ENCODE peak calls at places on chromosome 20, in eight cellular contexts. C, M, Q, H, I, R, B and E are unnamed samples.

GRCh38 chr20:59016795-59017492 is 2.3 kb upstream of the TUBB1 start:
- DNase-seq in I (no peak), R (no peak), B (no peak), M (no peak), H (no peak), C (no peak), Q (no peak), E (no peak)

GRCh38 chr20:57089701-57090144 is 176.7 kb downstream of the BMP7 start:
- DNase-seq in H (peak; percentile 5), C (peak; percentile 57), M (peak; percentile 96), B (peak; percentile 65), I (peak; percentile 63), R (peak; percentile 88), Q (no peak), E (peak; percentile 71)

GRCh38 chr20:61400499-61400898 is 148.4 kb downstream of the CDH4 start:
- DNase-seq in M (no peak), R (no peak), B (no peak), H (no peak), Q (no peak), C (no peak), I (no peak), E (no peak)

GRCh38 chr20:17708675-17709360 is 9.1 kb downstream of the BANF2 start:
- DNase-seq in Q (no peak), R (no peak), C (no peak), H (peak; percentile 30), I (no peak), B (no peak), M (no peak), E (no peak)

GRCh38 chr20:44803383-44803941 is 6.9 kb downstream of the RIMS4 start:
- DNase-seq in M (no peak), R (no peak), I (peak; percentile 10), H (no peak), B (no peak), Q (no peak), C (no peak), E (peak; percentile 23)

GRCh38 chr20:7352165-7352564 is 584.7 kb downstream of the BMP2 start:
- DNase-seq in M (no peak), Q (no peak), C (no peak), R (no peak), H (no peak), B (no peak), I (no peak), E (no peak)

GRCh38 chr20:38692436-38693411 is 31.6 kb upstream of the SLC32A1 start:
- DNase-seq in C (no peak), M (peak; percentile 97), Q (peak; percentile 26), I (peak; percentile 66), R (no peak), H (peak; percentile 64), B (peak; percentile 63), E (peak; percentile 38)

GRCh38 chr20:37305839-37306238 is 16.4 kb downstream of the MANBAL start:
- DNase-seq in I (no peak), M (no peak), Q (no peak), C (no peak), H (no peak), B (no peak), R (no peak), E (no peak)

GRCh38 chr20:30816182-30816645 is 441.2 kb upstream of the DEFB115 start:
- DNase-seq in C (no peak), B (no peak), R (no peak), Q (no peak), M (peak; percentile 53), H (no peak), I (peak; percentile 76), E (no peak)

GRCh38 chr20:7038029-7038428 is 270.5 kb downstream of the BMP2 start:
- DNase-seq in I (peak; percentile 82), R (no peak), H (no peak), M (no peak), C (no peak), Q (peak; percentile 7), B (no peak), E (no peak)

GRCh38 chr20:59809630-59810375 is 123.6 kb downstream of the SYCP2 start:
- DNase-seq in I (no peak), H (no peak), M (no peak), C (no peak), Q (no peak), B (no peak), R (no peak), E (no peak)

GRCh38 chr20:56636701-56637100 is 7.6 kb downstream of the TFAP2C start:
- DNase-seq in C (no peak), B (no peak), M (no peak), I (peak; percentile 93), R (no peak), H (no peak), Q (no peak), E (peak; percentile 11)

GRCh38 chr20:42338274-42339172 is 720.3 kb upstream of the CHD6 start:
- DNase-seq in M (no peak), R (no peak), H (no peak), I (no peak), C (peak; percentile 67), Q (no peak), B (no peak), E (no peak)

GRCh38 chr20:44083220-44083933 is 103.6 kb downstream of the JPH2 start:
- DNase-seq in H (peak; percentile 58), I (peak; percentile 63), R (no peak), B (no peak), C (peak; percentile 13), M (no peak), Q (peak; percentile 79), E (peak; percentile 52)

GRCh38 chr20:36988494-36988966 is 37.0 kb upstream of the SAMHD1 start:
- DNase-seq in B (no peak), I (peak; percentile 28), C (no peak), H (peak; percentile 58), R (no peak), M (no peak), Q (no peak), E (peak; percentile 29)

GRCh38 chr20:33477386-33478234 is 12.3 kb upstream of the CBFA2T2 start:
- DNase-seq in H (no peak), I (no peak), R (no peak), Q (no peak), M (peak; percentile 62), C (no peak), B (no peak), E (no peak)

GRCh38 chr20:540391-541201 is 3.0 kb downstream of the CSNK2A1 start:
- DNase-seq in R (no peak), B (no peak), I (no peak), Q (no peak), H (no peak), C (no peak), M (no peak), E (no peak)

GRCh38 chr20:4962257-4962855 is 39.0 kb downstream of the SLC23A2 start:
- DNase-seq in C (no peak), Q (no peak), R (no peak), I (no peak), H (no peak), B (peak; percentile 17), M (no peak), E (no peak)

GRCh38 chr20:53064935-53065334 is 92.8 kb downstream of the TSHZ2 start:
- DNase-seq in B (no peak), R (no peak), C (no peak), Q (no peak), I (no peak), M (no peak), H (no peak), E (no peak)

GRCh38 chr20:13681248-13682125 is 42.8 kb upstream of the TASP1 start:
- DNase-seq in C (no peak), B (peak; percentile 23), I (no peak), M (no peak), Q (no peak), R (no peak), H (no peak), E (no peak)

GRCh38 chr20:5928831-5929715 is 21.3 kb downstream of the TRMT6 start:
- DNase-seq in C (no peak), H (no peak), Q (no peak), I (no peak), M (no peak), B (no peak), R (no peak), E (no peak)

DNA sequence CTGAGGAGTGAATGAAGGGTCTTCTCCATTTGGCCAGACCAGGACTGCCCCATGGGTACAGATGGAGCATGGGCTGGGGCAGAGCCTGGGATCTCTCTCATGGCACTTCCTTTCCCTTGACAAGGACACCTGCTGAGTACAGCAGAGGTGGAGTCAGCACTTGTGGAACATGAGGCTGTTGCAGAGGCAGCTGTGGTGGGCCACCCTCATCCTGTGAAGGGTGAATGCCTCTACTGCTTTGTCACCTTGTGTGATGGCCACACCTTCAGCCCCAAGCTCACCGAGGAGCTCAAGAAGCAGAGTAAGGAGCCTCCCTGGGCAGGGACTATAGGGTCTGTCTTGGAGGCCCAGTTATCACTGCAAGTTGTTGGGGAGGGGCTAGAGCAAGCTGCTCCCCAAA is 29.6 kb downstream of the GSS start:
- DNase-seq in R (no peak), Q (no peak), I (no peak), C (no peak), M (no peak), H (no peak), B (no peak), E (no peak)
- H3K36me3 ChIP-seq in R (peaks cover 88% of the 10 kb centered on the region), Q (peaks cover 1% of the 10 kb centered on the region), I (peaks cover 13% of the 10 kb centered on the region), C (no peaks in the 10 kb centered on the region), M (peaks cover 27% of the 10 kb centered on the region), H (peaks cover 53% of the 10 kb centered on the region), B (no peaks in the 10 kb centered on the region), E (peaks cover 55% of the 10 kb centered on the region)

GRCh38 chr20:48832423-48832735 is 4.6 kb upstream of the PREX1 start:
- DNase-seq in B (no peak), C (no peak), R (no peak), H (no peak), I (no peak), Q (no peak), M (no peak), E (no peak)
- H3K4me3 ChIP-seq in B (no peak overlapping the region), C (no peak overlapping the region), R (no peak overlapping the region), H (no peak overlapping the region), I (no peak overlapping the region), Q (no peak overlapping the region), M (no peak overlapping the region), E (no peak overlapping the region)

GRCh38 chr20:34693414-34693813 is 10.7 kb upstream of the TP53INP2 start:
- DNase-seq in I (no peak), R (no peak), Q (no peak), M (no peak), B (no peak), H (no peak), C (no peak), E (no peak)
- H3K27me3 ChIP-seq in I (no peaks in the 10 kb centered on the region), R (no peaks in the 10 kb centered on the region), Q (no peaks in the 10 kb centered on the region), M (no peaks in the 10 kb centered on the region), B (no peaks in the 10 kb centered on the region), H (peaks cover 5% of the 10 kb centered on the region), C (no peaks in the 10 kb centered on the region), E (no peaks in the 10 kb centered on the region)

GRCh38 chr20:25462166-25462565 is 54.7 kb downstream of the GINS1 start:
- DNase-seq in R (no peak), C (no peak), M (no peak), I (no peak), B (no peak), H (no peak), Q (no peak), E (no peak)
- H3K36me3 ChIP-seq in R (peaks cover 5% of the 10 kb centered on the region), C (no peaks in the 10 kb centered on the region), M (peaks cover 86% of the 10 kb centered on the region), I (no peaks in the 10 kb centered on the region), B (no peaks in the 10 kb centered on the region), H (peaks cover 32% of the 10 kb centered on the region), Q (peaks cover 2% of the 10 kb centered on the region), E (no peaks in the 10 kb centered on the region)

DNA sequence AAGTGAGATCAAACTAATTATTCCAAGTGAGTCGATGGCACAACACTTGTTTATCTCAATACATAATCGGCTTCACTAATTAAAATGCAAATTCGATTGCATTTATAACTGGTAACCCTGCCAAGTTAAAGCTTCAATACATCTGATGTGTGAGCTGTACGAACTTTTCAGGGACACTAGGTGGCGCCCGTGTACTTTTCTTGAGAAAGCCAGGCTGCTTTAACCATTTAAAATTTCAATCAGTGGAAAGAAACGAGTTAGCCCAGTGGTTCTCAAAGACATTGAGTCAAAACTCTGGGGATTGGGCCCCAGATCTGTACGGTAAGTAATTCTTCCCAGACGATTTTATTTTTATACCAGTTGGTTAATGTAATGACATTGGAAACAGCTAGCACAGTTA is 102.7 kb downstream of the LAMP5 start:
- DNase-seq in C (no peak), Q (no peak), R (no peak), H (peak; percentile 66), M (peak; percentile 75), I (peak; percentile 81), B (peak; percentile 83), E (peak; percentile 83)
- H3K4me3 ChIP-seq in C (no peak overlapping the region), Q (no peak overlapping the region), R (no peak overlapping the region), H (no peak overlapping the region), M (no peak overlapping the region), I (no peak overlapping the region), B (peak overlapping the region; percentile 47), E (no peak overlapping the region)